ENCODE peak calls at places on chromosomes 4 and X, in six cellular contexts. One of them, this sample, is unnamed.

GRCh38 chrX:145405012-145405411 is 157.7 kb downstream of the SPANXN1 start:
- DNase-seq in psoas muscle: no peak
- DNase-seq in dorsolateral prefrontal cortex: no peak
- DNase-seq in stomach: no peak
- DNase-seq in tibial artery: no peak
- DNase-seq in BE2C: no peak
- DNase-seq in this sample: no peak

GRCh38 chr4:125315571-125316390 is 1.0 kb downstream of the FAT4 start:
- DNase-seq in psoas muscle: peak; percentile 54
- DNase-seq in dorsolateral prefrontal cortex: peak; percentile 18
- DNase-seq in stomach: peak; percentile 31
- DNase-seq in tibial artery: no peak
- DNase-seq in BE2C: peak; percentile 79
- DNase-seq in this sample: no peak

GRCh38 chr4:77026322-77026704 is 49.5 kb downstream of the CCNI start:
- DNase-seq in psoas muscle: no peak
- DNase-seq in dorsolateral prefrontal cortex: no peak
- DNase-seq in stomach: no peak
- DNase-seq in tibial artery: no peak
- DNase-seq in BE2C: no peak
- DNase-seq in this sample: no peak

GRCh38 chrX:20740443-20740842 is 473.7 kb upstream of the RPS6KA3 start:
- DNase-seq in psoas muscle: no peak
- DNase-seq in dorsolateral prefrontal cortex: no peak
- DNase-seq in stomach: no peak
- DNase-seq in tibial artery: no peak
- DNase-seq in BE2C: no peak
- DNase-seq in this sample: no peak

GRCh38 chr4:47167391-47167790 is 136.0 kb downstream of the GABRB1 start:
- DNase-seq in psoas muscle: no peak
- DNase-seq in dorsolateral prefrontal cortex: no peak
- DNase-seq in stomach: no peak
- DNase-seq in tibial artery: no peak
- DNase-seq in BE2C: no peak
- DNase-seq in this sample: no peak

GRCh38 chr4:154406022-154406835 is 85.4 kb downstream of the DCHS2 start:
- DNase-seq in psoas muscle: no peak
- DNase-seq in dorsolateral prefrontal cortex: no peak
- DNase-seq in stomach: no peak
- DNase-seq in tibial artery: no peak
- DNase-seq in BE2C: no peak
- DNase-seq in this sample: no peak

GRCh38 chr4:74376888-74377483 is 12.0 kb downstream of the EREG start:
- DNase-seq in psoas muscle: no peak
- DNase-seq in dorsolateral prefrontal cortex: no peak
- DNase-seq in stomach: no peak
- DNase-seq in tibial artery: no peak
- DNase-seq in BE2C: no peak
- DNase-seq in this sample: no peak

GRCh38 chr4:40206421-40206820 is 9.6 kb downstream of the RHOH start:
- DNase-seq in psoas muscle: no peak
- DNase-seq in dorsolateral prefrontal cortex: no peak
- DNase-seq in stomach: no peak
- DNase-seq in tibial artery: no peak
- DNase-seq in BE2C: no peak
- DNase-seq in this sample: no peak

GRCh38 chrX:154431321-154431720 is 2.8 kb downstream of the ATP6AP1 start:
- DNase-seq in psoas muscle: no peak
- DNase-seq in dorsolateral prefrontal cortex: no peak
- DNase-seq in stomach: no peak
- DNase-seq in tibial artery: peak; percentile 48
- DNase-seq in BE2C: no peak
- DNase-seq in this sample: no peak

GRCh38 chr4:1183985-1184773 is 11.8 kb upstream of the SPON2 start:
- DNase-seq in psoas muscle: no peak
- DNase-seq in dorsolateral prefrontal cortex: no peak
- DNase-seq in stomach: peak; percentile 16
- DNase-seq in tibial artery: no peak
- DNase-seq in BE2C: no peak
- DNase-seq in this sample: no peak

GRCh38 chr4:119678761-119679160 is 50.2 kb upstream of the PDE5A start:
- DNase-seq in psoas muscle: no peak
- DNase-seq in dorsolateral prefrontal cortex: no peak
- DNase-seq in stomach: no peak
- DNase-seq in tibial artery: no peak
- DNase-seq in BE2C: no peak
- DNase-seq in this sample: no peak

GRCh38 chr4:6696611-6697010 is 2.9 kb downstream of the S100P start:
- DNase-seq in psoas muscle: no peak
- DNase-seq in dorsolateral prefrontal cortex: no peak
- DNase-seq in stomach: no peak
- DNase-seq in tibial artery: no peak
- DNase-seq in BE2C: no peak
- DNase-seq in this sample: no peak

DNA sequence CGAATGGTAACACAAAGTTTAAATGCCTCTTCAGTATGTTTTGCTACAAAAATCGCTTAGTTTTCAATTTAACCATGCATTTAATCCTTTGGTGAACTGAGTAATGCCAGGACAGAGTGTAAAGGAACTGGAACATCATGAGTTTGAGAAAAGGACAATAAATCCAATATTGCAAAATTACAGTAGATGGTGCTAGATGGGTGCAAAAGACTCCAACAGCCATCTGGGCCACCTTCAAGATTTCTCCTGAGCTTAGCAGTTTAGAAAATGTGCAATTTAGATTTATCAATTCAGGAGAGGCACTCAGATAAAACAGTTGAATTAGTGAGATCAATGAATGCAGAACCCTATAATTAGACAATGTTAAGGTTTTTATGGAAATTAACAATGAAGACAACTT is 33.2 kb upstream of the MID1IP1 start:
- DNase-seq in psoas muscle: no peak
- DNase-seq in dorsolateral prefrontal cortex: no peak
- DNase-seq in stomach: no peak
- DNase-seq in tibial artery: no peak
- DNase-seq in BE2C: no peak
- DNase-seq in this sample: peak; percentile 6
- TF ChIP-seq CTCF in psoas muscle: peak; percentile 46
- TF ChIP-seq CTCF in dorsolateral prefrontal cortex: peak; percentile 27
- TF ChIP-seq CTCF in stomach: no peak
- TF ChIP-seq CTCF in tibial artery: peak; percentile 46
- TF ChIP-seq CTCF in BE2C: peak; percentile 49
- TF ChIP-seq CTCF in this sample: peak; percentile 43

DNA sequence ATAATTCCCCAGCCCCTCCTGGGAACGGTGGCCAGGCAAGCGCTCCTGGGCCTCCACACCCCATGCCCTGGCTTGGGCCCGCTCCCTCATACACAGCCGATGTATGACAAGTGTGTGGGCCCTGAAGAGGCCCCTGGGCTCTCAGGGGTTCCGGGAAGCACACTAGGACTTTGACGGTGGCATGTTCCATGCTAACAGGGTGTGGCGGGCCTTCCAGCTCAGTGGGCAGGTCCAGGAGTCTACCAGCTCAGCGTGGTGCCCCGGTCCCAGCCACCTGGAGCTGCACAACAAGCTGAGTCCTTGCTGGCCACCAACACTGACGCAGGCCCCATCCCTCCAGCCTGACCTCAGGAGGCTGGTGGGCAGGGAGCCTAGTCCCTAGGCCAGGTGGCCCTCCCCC is 24.4 kb upstream of the HMX1 start:
- DNase-seq in psoas muscle: no peak
- DNase-seq in dorsolateral prefrontal cortex: no peak
- DNase-seq in stomach: no peak
- DNase-seq in tibial artery: no peak
- DNase-seq in BE2C: no peak
- DNase-seq in this sample: no peak
- H3K27me3 ChIP-seq in psoas muscle: peaks cover 18% of the 10 kb centered on the region
- H3K27me3 ChIP-seq in dorsolateral prefrontal cortex: peaks cover 49% of the 10 kb centered on the region
- H3K27me3 ChIP-seq in stomach: peaks cover 94% of the 10 kb centered on the region
- H3K27me3 ChIP-seq in tibial artery: no peaks in the 10 kb centered on the region
- H3K27me3 ChIP-seq in BE2C: peaks cover 39% of the 10 kb centered on the region
- H3K27me3 ChIP-seq in this sample: peaks cover 40% of the 10 kb centered on the region

GRCh38 chrX:101081257-101081656 is 2.6 kb downstream of the TMEM35A start:
- DNase-seq in psoas muscle: no peak
- DNase-seq in dorsolateral prefrontal cortex: no peak
- DNase-seq in stomach: no peak
- DNase-seq in tibial artery: no peak
- DNase-seq in BE2C: no peak
- DNase-seq in this sample: no peak
- H3K4me3 ChIP-seq in psoas muscle: no peak overlapping the region
- H3K4me3 ChIP-seq in dorsolateral prefrontal cortex: peak overlapping the region; percentile 56
- H3K4me3 ChIP-seq in stomach: no peak overlapping the region
- H3K4me3 ChIP-seq in tibial artery: no peak overlapping the region
- H3K4me3 ChIP-seq in BE2C: no peak overlapping the region
- H3K4me3 ChIP-seq in this sample: peak overlapping the region; percentile 73

GRCh38 chrX:55450259-55450658 is 1.7 kb upstream of the MAGEH1 start:
- DNase-seq in psoas muscle: no peak
- DNase-seq in dorsolateral prefrontal cortex: peak; percentile 4
- DNase-seq in stomach: no peak
- DNase-seq in tibial artery: no peak
- DNase-seq in BE2C: no peak
- DNase-seq in this sample: no peak
- TF ChIP-seq CTCF in psoas muscle: no peak
- TF ChIP-seq CTCF in dorsolateral prefrontal cortex: no peak
- TF ChIP-seq CTCF in stomach: no peak
- TF ChIP-seq CTCF in tibial artery: no peak
- TF ChIP-seq CTCF in BE2C: peak; percentile 20
- TF ChIP-seq CTCF in this sample: peak; percentile 15